ENCODE peak calls at places on chromosomes 3 and 15, in five cellular contexts. U is K562, I is endothelial cell of umbilical vein, W is A549, A is HepG2. T is an unnamed sample.

GRCh38 chr3:146585156-146585555 is 20.0 kb downstream of the PLSCR5 start:
- DNase-seq in U (no peak), I (no peak), A (no peak), W (no peak), T (no peak)

GRCh38 chr15:78604420-78604819 is 16.4 kb downstream of the CHRNA3 start:
- DNase-seq in U (no peak), A (no peak), I (no peak), W (no peak), T (no peak)

GRCh38 chr15:59741274-59741906 is 52.3 kb upstream of the BNIP2 start:
- DNase-seq in A (peak; percentile 18), I (no peak), U (no peak), W (no peak), T (peak; percentile 29)

GRCh38 chr3:151226088-151226563 is 23.1 kb upstream of the GPR171 start:
- DNase-seq in U (no peak), I (no peak), A (peak; percentile 81), W (no peak), T (no peak)

GRCh38 chr3:47794585-47794984 is 8.4 kb upstream of the DHX30 start:
- DNase-seq in A (peak; percentile 82), W (no peak), I (no peak), U (no peak), T (peak; percentile 46)

GRCh38 chr3:31305324-31305723 is 227.4 kb upstream of the STT3B start:
- DNase-seq in U (no peak), W (no peak), I (no peak), A (no peak), T (no peak)

GRCh38 chr3:132161608-132162007 is 126.8 kb upstream of the CPNE4 start:
- DNase-seq in U (no peak), I (no peak), W (no peak), A (no peak), T (peak; percentile 3)

GRCh38 chr3:114409291-114409690 is 115.5 kb downstream of the TIGIT start:
- DNase-seq in I (no peak), A (no peak), U (no peak), W (no peak), T (no peak)

GRCh38 chr3:23302276-23302675 is 99.1 kb downstream of the UBE2E2 start:
- DNase-seq in A (no peak), W (no peak), I (no peak), U (no peak), T (no peak)

GRCh38 chr15:34951993-34952392 is 17.5 kb downstream of the AQR start:
- DNase-seq in U (no peak), I (peak; percentile 83), A (no peak), W (no peak), T (no peak)

GRCh38 chr3:197406266-197406665 is 107.9 kb upstream of the DLG1 start:
- DNase-seq in U (no peak), I (peak; percentile 88), A (no peak), W (no peak), T (no peak)

GRCh38 chr15:64051645-64052259 is 5.5 kb upstream of the DAPK2 start:
- DNase-seq in W (no peak), I (no peak), U (peak; percentile 23), A (no peak), T (no peak)

GRCh38 chr15:74399511-74400312 is 32.3 kb upstream of the CYP11A1 start:
- DNase-seq in U (no peak), I (no peak), W (no peak), A (no peak), T (peak; percentile 94)

GRCh38 chr15:39246523-39246922 is 334.4 kb upstream of the THBS1 start:
- DNase-seq in I (no peak), A (no peak), U (no peak), W (no peak), T (no peak)

GRCh38 chr3:42654331-42655201 is 1.1 kb downstream of the ZBTB47 start:
- DNase-seq in A (peak; percentile 44), W (no peak), U (peak; percentile 91), I (peak; percentile 43), T (peak; percentile 43)

GRCh38 chr3:132983143-132983770 is 54.9 kb upstream of the TMEM108 start:
- DNase-seq in I (no peak), U (no peak), A (no peak), W (no peak), T (no peak)

GRCh38 chr3:31534036-31534435 is 1.3 kb downstream of the STT3B start:
- DNase-seq in W (peak; percentile 14), I (no peak), A (peak; percentile 43), U (no peak), T (peak; percentile 69)

GRCh38 chr3:105821433-105821832 is 47.4 kb downstream of the CBLB start:
- DNase-seq in U (no peak), A (no peak), I (no peak), W (no peak), T (no peak)

GRCh38 chr3:186598108-186598784 is 14.6 kb upstream of the AHSG start:
- DNase-seq in U (no peak), W (no peak), A (peak; percentile 68), I (no peak), T (no peak)

GRCh38 chr3:53680026-53680425 is 166.2 kb downstream of the CHDH start:
- DNase-seq in W (no peak), A (no peak), U (no peak), I (no peak), T (no peak)

GRCh38 chr15:39077998-39078397 is 502.9 kb upstream of the THBS1 start:
- DNase-seq in I (no peak), W (no peak), U (no peak), A (no peak), T (no peak)

GRCh38 chr3:46750555-46751038 is 32.9 kb upstream of the PRSS50 start:
- DNase-seq in W (no peak), I (no peak), U (peak; percentile 72), A (no peak), T (no peak)

GRCh38 chr3:98038876-98039275 is 3.8 kb upstream of the GABRR3 start:
- DNase-seq in U (no peak), W (no peak), I (no peak), A (no peak), T (no peak)

GRCh38 chr3:168544097-168544957 is 448.6 kb upstream of the GOLIM4 start:
- DNase-seq in W (no peak), A (no peak), U (no peak), I (no peak), T (no peak)

GRCh38 chr3:69297525-69297924 is 88.4 kb downstream of the FRMD4B start:
- DNase-seq in I (no peak), A (no peak), U (no peak), W (no peak), T (no peak)

GRCh38 chr3:9135526-9135925 is 113.9 kb downstream of the SRGAP3 start:
- DNase-seq in U (no peak), I (no peak), W (no peak), A (no peak), T (no peak)
- H3K4me3 ChIP-seq in U (no peak overlapping the region), I (no peak overlapping the region), W (no peak overlapping the region), A (no peak overlapping the region), T (no peak overlapping the region)

GRCh38 chr15:41790169-41790568 is 15.9 kb downstream of the MAPKBP1 start:
- DNase-seq in A (no peak), U (peak; percentile 33), I (no peak), W (no peak), T (no peak)
- TF ChIP-seq MYC in A (no peak), U (no peak), I (no peak), W (no peak), T (no peak)

DNA sequence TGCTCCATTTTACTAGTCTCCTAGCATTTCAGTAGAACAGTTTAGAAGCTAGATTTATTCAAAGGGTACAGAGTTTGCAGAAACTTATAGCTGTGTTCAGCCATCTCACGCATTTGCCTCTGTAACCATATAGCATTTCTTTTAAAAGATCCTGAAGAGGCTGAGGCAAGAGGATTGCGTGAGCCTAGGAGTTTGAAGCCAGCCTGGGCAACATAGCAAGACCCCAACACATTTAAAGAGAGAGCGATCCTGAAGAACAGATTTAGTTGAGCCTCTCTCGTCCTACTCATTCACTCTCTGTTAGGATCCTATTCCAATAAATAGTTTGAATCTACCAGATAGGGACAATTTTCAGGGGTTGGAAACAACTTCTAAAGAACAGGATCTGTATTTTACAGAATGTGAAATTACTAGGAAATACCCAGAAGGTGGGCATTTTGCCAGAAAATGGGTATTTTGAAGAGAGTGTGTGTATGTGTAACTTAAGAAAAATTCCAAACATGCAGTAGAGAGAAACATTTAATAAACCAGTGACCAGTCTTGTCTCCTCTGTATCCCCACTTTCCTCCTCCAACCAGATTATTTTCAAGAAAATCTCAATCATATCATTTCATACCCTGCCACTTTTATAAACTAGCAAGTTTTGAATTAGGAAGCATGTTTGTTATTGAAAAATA is 4.5 kb downstream of the EIF3J start:
- DNase-seq in A (peak; percentile 16), W (no peak), I (peak; percentile 74), U (no peak), T (no peak)
- H3K4me3 ChIP-seq in A (no peak overlapping the region), W (no peak overlapping the region), I (no peak overlapping the region), U (no peak overlapping the region), T (peak overlapping the region; percentile 34)

GRCh38 chr15:29046946-29047345 is 161.2 kb downstream of the APBA2 start:
- DNase-seq in W (no peak), U (no peak), A (no peak), I (no peak), T (no peak)

GRCh38 chr15:29043731-29044485 is 158.1 kb downstream of the APBA2 start:
- DNase-seq in I (no peak), U (no peak), W (no peak), A (no peak), T (no peak)

GRCh38 chr15:29045717-29046116 is 159.9 kb downstream of the APBA2 start:
- DNase-seq in U (no peak), W (peak; percentile 9), A (no peak), I (no peak), T (peak; percentile 4)

GRCh38 chr15:29046281-29046810 is 160.6 kb downstream of the APBA2 start:
- DNase-seq in U (no peak), A (no peak), I (no peak), W (no peak), T (no peak)

GRCh38 chr15:29044506-29044905 is 158.7 kb downstream of the APBA2 start:
- DNase-seq in A (no peak), U (no peak), W (no peak), I (no peak), T (no peak)
- TF ChIP-seq MYC in A (no peak), U (no peak), W (no peak), I (no peak), T (no peak)

DNA sequence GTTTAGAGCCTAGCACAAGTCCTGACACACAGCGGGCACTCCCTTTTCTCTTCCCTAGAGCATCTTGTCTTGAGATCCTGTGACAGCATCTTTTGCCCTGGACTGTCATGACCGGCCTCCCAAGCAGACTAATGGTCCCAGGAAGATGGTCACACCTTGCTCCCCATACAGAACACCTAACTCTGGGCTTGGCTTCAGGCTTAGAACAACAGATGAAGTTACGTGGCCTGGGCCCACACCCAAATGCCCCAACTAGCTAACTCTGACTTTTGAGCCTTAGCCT is 781 bp upstream of the IP6K1 start:
- DNase-seq in A (no peak), I (peak; percentile 47), W (no peak), U (no peak), T (no peak)
- H3K4me3 ChIP-seq in A (no peak overlapping the region), I (no peak overlapping the region), W (peak overlapping the region; percentile 82), U (peak overlapping the region; percentile 84), T (peak overlapping the region; percentile 50)

GRCh38 chr3:37282996-37283395 is 108.6 kb upstream of the LRRFIP2 start:
- DNase-seq in I (peak; percentile 25), A (no peak), U (no peak), W (no peak), T (no peak)
- TF ChIP-seq MYC in I (no peak), A (no peak), U (no peak), W (no peak), T (no peak)